ENCODE peak calls at places on chromosomes 6 and 20, in four cellular contexts. One of them, this sample, is unnamed.
A peak's percentile ranks its signal among the peaks of the same experiment; 100 is the strongest.

GRCh38 chr6:43570876-43571441 is 4.9 kb downstream of the XPO5 start:
- DNase-seq in gastrocnemius medialis: no peak
- DNase-seq in A549: no peak
- DNase-seq in HepG2: no peak
- DNase-seq in this sample: no peak

GRCh38 chr6:44494011-44494501 is 106.5 kb downstream of the CDC5L start:
- DNase-seq in gastrocnemius medialis: no peak
- DNase-seq in A549: peak; percentile 35
- DNase-seq in HepG2: peak; percentile 80
- DNase-seq in this sample: no peak

GRCh38 chr6:89985744-89986493 is 91.7 kb downstream of the GJA10 start:
- DNase-seq in gastrocnemius medialis: no peak
- DNase-seq in A549: no peak
- DNase-seq in HepG2: no peak
- DNase-seq in this sample: no peak

GRCh38 chr20:56411759-56412472 is at the start of gene CASS4:
- DNase-seq in gastrocnemius medialis: no peak
- DNase-seq in A549: no peak
- DNase-seq in HepG2: peak; percentile 68
- DNase-seq in this sample: no peak

GRCh38 chr6:35511980-35512379 is 716 bp downstream of the TULP1 start:
- DNase-seq in gastrocnemius medialis: no peak
- DNase-seq in A549: no peak
- DNase-seq in HepG2: no peak
- DNase-seq in this sample: no peak

GRCh38 chr6:146871613-146872465 is 273.1 kb downstream of the ADGB start:
- DNase-seq in gastrocnemius medialis: no peak
- DNase-seq in A549: no peak
- DNase-seq in HepG2: peak; percentile 28
- DNase-seq in this sample: no peak

GRCh38 chr6:47414517-47415167 is 62.9 kb upstream of the CD2AP start:
- DNase-seq in gastrocnemius medialis: no peak
- DNase-seq in A549: no peak
- DNase-seq in HepG2: peak; percentile 33
- DNase-seq in this sample: no peak

GRCh38 chr6:27280064-27280539 is 32.0 kb downstream of the POM121L2 start:
- DNase-seq in gastrocnemius medialis: no peak
- DNase-seq in A549: no peak
- DNase-seq in HepG2: peak; percentile 65
- DNase-seq in this sample: no peak

GRCh38 chr6:28758046-28758817 is 165.6 kb downstream of the TRIM27 start:
- DNase-seq in gastrocnemius medialis: no peak
- DNase-seq in A549: peak; percentile 25
- DNase-seq in HepG2: peak; percentile 80
- DNase-seq in this sample: no peak

GRCh38 chr20:41203660-41204059 is 66.3 kb downstream of the PLCG1 start:
- DNase-seq in gastrocnemius medialis: no peak
- DNase-seq in A549: no peak
- DNase-seq in HepG2: no peak
- DNase-seq in this sample: no peak

GRCh38 chr6:28345201-28345600 is 4.5 kb upstream of the ZKSCAN3 start:
- DNase-seq in gastrocnemius medialis: no peak
- DNase-seq in A549: no peak
- DNase-seq in HepG2: peak; percentile 56
- DNase-seq in this sample: no peak

GRCh38 chr6:132246632-132247270 is 154.5 kb downstream of the MOXD1 start:
- DNase-seq in gastrocnemius medialis: no peak
- DNase-seq in A549: no peak
- DNase-seq in HepG2: no peak
- DNase-seq in this sample: no peak

GRCh38 chr6:132244744-132245143 is 156.5 kb downstream of the MOXD1 start:
- DNase-seq in gastrocnemius medialis: no peak
- DNase-seq in A549: no peak
- DNase-seq in HepG2: no peak
- DNase-seq in this sample: no peak

GRCh38 chr6:132252113-132252512 is 149.2 kb downstream of the MOXD1 start:
- DNase-seq in gastrocnemius medialis: no peak
- DNase-seq in A549: no peak
- DNase-seq in HepG2: no peak
- DNase-seq in this sample: no peak

GRCh38 chr6:132251711-132252110 is 149.6 kb downstream of the MOXD1 start:
- DNase-seq in gastrocnemius medialis: no peak
- DNase-seq in A549: no peak
- DNase-seq in HepG2: no peak
- DNase-seq in this sample: no peak

DNA sequence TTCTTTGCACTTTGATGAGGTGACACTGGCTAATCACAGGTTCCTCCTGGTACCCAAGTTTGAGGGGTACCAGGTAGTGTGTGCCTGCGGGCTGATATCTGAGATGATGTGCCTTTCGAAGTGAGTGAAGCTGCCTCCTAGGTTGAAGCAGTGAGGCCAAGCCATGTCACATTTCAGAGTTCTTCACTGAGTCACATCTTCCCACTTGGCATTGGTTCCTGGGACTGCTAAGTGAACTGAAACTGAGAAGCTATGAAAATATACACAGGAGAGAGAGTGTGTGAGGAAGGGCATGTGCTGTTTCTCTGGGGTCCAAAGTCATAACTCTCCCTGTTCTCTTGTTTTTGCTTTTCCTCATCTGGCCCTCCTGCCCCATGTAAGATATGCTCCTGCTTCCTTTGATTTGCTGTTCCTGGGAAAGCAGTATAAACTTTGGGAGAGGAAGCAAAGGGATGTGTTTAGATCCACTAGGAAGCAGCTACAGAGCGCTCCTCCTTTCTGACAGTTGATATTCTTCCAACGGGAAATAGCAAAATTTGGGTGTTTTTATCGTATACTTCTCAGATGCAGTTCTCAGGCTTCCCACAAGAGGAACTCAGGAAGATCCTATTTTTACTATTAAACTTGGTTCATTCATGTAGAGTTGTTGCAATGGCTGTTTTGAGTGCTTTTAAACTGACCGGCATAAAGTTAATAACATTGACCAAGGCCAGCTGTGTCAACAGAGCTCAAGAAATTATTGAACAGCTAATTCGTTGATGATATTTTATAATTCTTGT is 153.7 kb downstream of the MOXD1 start:
- DNase-seq in gastrocnemius medialis: no peak
- DNase-seq in A549: no peak
- DNase-seq in HepG2: no peak
- DNase-seq in this sample: no peak
- TF ChIP-seq CTCF in gastrocnemius medialis: no peak
- TF ChIP-seq CTCF in A549: no peak
- TF ChIP-seq CTCF in HepG2: no peak
- TF ChIP-seq CTCF in this sample: no peak

GRCh38 chr6:138500045-138500665 is 861 bp upstream of the NHSL1 start:
- DNase-seq in gastrocnemius medialis: no peak
- DNase-seq in A549: no peak
- DNase-seq in HepG2: peak; percentile 63
- DNase-seq in this sample: no peak
- H3K4me3 ChIP-seq in gastrocnemius medialis: no peak overlapping the region
- H3K4me3 ChIP-seq in A549: no peak overlapping the region
- H3K4me3 ChIP-seq in HepG2: peak overlapping the region; percentile 86
- H3K4me3 ChIP-seq in this sample: no peak overlapping the region

DNA sequence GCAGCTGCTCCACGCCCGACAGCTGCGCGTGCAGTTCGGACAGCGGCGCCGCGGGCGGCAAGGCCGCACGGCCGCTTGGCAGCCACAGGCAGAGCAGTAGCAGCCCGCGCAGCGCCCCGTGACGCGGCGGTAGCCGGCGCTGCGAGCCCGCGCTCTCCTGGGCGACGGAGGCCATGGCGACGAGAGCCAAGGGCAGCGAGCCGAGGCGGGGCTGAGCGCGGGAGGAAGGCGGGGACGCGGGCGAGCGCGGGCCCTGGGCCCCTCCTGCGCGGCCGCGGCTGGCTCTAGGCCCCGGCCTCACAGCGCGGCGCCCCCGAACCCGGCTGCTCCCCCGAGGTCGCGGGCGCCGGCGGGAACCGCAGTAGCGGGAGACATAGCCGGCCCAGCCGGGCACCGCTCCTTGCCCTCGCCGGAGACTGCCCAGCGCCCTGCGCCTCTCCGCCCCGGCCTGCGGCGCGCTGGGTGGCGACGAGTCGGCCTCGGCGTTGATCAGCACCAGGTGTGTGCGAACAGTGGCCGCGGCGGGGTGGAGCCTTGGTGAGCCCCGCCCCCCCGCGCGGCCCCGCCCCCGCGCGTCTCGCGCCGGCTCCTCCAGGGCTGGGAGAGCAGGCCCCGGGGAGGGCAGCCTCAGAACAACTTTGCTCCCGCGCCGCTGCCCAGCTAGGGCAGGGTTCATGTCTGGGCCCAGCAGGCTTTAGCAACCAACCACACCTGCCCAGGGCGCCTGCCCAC is at the start of gene LRP11:
- DNase-seq in gastrocnemius medialis: peak; percentile 77
- DNase-seq in A549: peak; percentile 82
- DNase-seq in HepG2: peak; percentile 82
- DNase-seq in this sample: peak; percentile 95
- TF ChIP-seq POLR2A in gastrocnemius medialis: peak; percentile 93
- TF ChIP-seq POLR2A in A549: peak; percentile 61
- TF ChIP-seq POLR2A in HepG2: no peak
- TF ChIP-seq POLR2A in this sample: no peak

GRCh38 chr6:110328231-110328630 is 29.9 kb downstream of the METTL24 start:
- DNase-seq in gastrocnemius medialis: no peak
- DNase-seq in A549: no peak
- DNase-seq in HepG2: no peak
- DNase-seq in this sample: no peak
- TF ChIP-seq CTCF in gastrocnemius medialis: no peak
- TF ChIP-seq CTCF in A549: no peak
- TF ChIP-seq CTCF in HepG2: no peak
- TF ChIP-seq CTCF in this sample: no peak

This sample was measured in spleen.